ENCODE peak calls at places on chromosomes 16 and 17, in ten cellular contexts. K is coronary artery; N is aorta; Q is brain microvascular endothelial cell; W is stomach; E is A549; A is naive thymus-derived CD4-positive, alpha-beta T cell; T is breast epithelium; U is CD8-positive, alpha-beta T cell; C is adrenal gland. H is an unnamed sample.

GRCh38 chr16:30561212-30561816 is 3.1 kb upstream of the ZNF764 start:
- DNase-seq in K (no peak), N (peak), Q (no peak), W (peak), E (no peak), A (no peak), T (no peak), U (no peak), C (no peak), H (peak)

GRCh38 chr16:24635900-24636610 is 93.4 kb upstream of the TNRC6A start:
- DNase-seq in K (no peak), N (peak), Q (peak), W (peak), E (peak), A (no peak), T (peak), U (no peak), C (peak), H (peak)

GRCh38 chr16:3825940-3826339 is 54.6 kb downstream of the CREBBP start:
- DNase-seq in K (no peak), N (no peak), Q (no peak), W (no peak), E (no peak), A (no peak), T (no peak), U (no peak), C (no peak), H (no peak)

GRCh38 chr16:86297391-86297790 is 212.9 kb upstream of the FOXF1 start:
- DNase-seq in K (no peak), N (no peak), Q (no peak), W (no peak), E (no peak), A (no peak), T (no peak), U (no peak), C (no peak), H (no peak)

GRCh38 chr17:57530508-57530907 is 214.6 kb downstream of the CCDC182 start:
- DNase-seq in K (no peak), N (no peak), Q (no peak), W (no peak), E (no peak), A (no peak), T (no peak), U (no peak), C (no peak), H (no peak)

GRCh38 chr17:56737741-56738161 is 96.0 kb downstream of the C17orf67 start:
- DNase-seq in K (no peak), N (no peak), Q (peak), W (peak), E (no peak), A (no peak), T (peak), U (peak), C (no peak), H (no peak)

GRCh38 chr17:29124135-29124930 is 55.9 kb downstream of the MYO18A start:
- DNase-seq in K (no peak), N (no peak), Q (peak), W (peak), E (peak), A (peak), T (no peak), U (peak), C (peak), H (peak)

GRCh38 chr16:74111583-74111982 is 185.0 kb upstream of the PSMD7 start:
- DNase-seq in K (no peak), N (no peak), Q (no peak), W (no peak), E (no peak), A (no peak), T (no peak), U (no peak), C (no peak), H (no peak)

GRCh38 chr17:82424001-82424862 is 5.8 kb upstream of the OGFOD3 start:
- DNase-seq in K (no peak), N (no peak), Q (peak), W (peak), E (no peak), A (peak), T (no peak), U (peak), C (no peak), H (no peak)

GRCh38 chr16:12757546-12757945 is 46.1 kb downstream of the CPPED1 start:
- DNase-seq in K (no peak), N (no peak), Q (no peak), W (no peak), E (no peak), A (no peak), T (no peak), U (no peak), C (no peak), H (no peak)

GRCh38 chr16:66070140-66070887 is 296.2 kb upstream of the CDH5 start:
- DNase-seq in K (no peak), N (no peak), Q (no peak), W (peak), E (no peak), A (no peak), T (no peak), U (no peak), C (peak), H (peak)

GRCh38 chr17:57935833-57936807 is 19.1 kb downstream of the CUEDC1 start:
- DNase-seq in K (no peak), N (no peak), Q (no peak), W (no peak), E (no peak), A (no peak), T (no peak), U (no peak), C (peak), H (no peak)

GRCh38 chr16:8950580-8951077 is 13.1 kb downstream of the USP7 start:
- DNase-seq in K (no peak), N (no peak), Q (peak), W (no peak), E (no peak), A (no peak), T (no peak), U (no peak), C (no peak), H (no peak)
- H3K27ac ChIP-seq in K (no peak), N (no peak), Q (peak), W (no peak), E (no peak), A (no peak), T (no peak), U (no peak), C (no peak), H (no peak)

GRCh38 chr16:10526962-10527361 is 53.4 kb downstream of the EMP2 start:
- DNase-seq in K (no peak), N (peak), Q (no peak), W (no peak), E (no peak), A (no peak), T (no peak), U (no peak), C (no peak), H (no peak)
- H3K4me3 ChIP-seq in K (no peak), N (no peak), Q (no peak), W (no peak), E (no peak), A (no peak), T (no peak), U (no peak), C (no peak), H (no peak)

DNA sequence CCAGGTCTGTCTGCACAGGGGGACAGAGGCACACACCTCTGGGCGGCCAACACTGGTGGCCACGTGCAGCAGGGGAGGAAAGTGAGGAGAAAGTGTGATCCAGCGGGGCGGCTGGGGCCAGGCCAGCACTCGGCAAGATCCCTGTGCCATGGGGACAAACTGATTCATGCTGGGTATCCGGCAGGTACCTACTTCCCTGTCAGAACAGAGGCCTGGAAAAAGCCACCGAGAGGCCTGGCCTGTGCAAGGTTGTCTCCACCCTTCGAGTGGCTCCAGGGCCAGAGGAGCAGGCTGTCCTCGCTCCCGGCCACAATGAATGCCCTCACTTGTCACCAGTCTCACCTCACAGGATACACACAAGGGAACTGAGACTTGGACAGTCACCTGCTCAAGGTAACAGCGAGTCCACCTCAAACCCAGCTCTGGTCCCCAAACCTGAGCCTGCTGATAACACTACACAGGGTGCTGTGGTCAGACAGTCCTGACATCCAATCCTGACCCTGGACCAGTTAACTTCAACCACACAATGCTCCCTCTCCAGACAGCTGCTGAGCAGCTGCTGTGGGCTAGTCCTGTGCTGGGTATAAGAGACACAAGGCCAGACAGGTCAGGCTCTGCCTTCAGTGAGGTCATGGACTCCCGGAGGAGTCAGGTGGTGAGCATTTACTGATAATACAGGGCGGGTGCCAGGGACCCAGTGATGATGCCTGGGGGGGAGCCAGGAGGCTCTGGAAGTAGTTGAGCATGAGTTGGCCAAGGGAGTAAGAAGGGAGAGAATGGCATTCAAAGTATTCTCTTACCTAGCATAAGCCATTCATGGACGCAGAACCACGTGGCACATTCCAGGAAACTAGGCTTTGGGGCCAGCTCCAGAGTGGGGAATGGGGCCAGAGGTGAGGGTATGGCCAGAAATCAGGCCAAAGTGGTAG is 53.0 kb downstream of the VAC14 start:
- DNase-seq in K (no peak), N (no peak), Q (no peak), W (no peak), E (no peak), A (no peak), T (no peak), U (no peak), C (no peak), H (peak)
- H3K27ac ChIP-seq in K (no peak), N (no peak), Q (no peak), W (peak), E (peak), A (no peak), T (peak), U (no peak), C (peak), H (no peak)

DNA sequence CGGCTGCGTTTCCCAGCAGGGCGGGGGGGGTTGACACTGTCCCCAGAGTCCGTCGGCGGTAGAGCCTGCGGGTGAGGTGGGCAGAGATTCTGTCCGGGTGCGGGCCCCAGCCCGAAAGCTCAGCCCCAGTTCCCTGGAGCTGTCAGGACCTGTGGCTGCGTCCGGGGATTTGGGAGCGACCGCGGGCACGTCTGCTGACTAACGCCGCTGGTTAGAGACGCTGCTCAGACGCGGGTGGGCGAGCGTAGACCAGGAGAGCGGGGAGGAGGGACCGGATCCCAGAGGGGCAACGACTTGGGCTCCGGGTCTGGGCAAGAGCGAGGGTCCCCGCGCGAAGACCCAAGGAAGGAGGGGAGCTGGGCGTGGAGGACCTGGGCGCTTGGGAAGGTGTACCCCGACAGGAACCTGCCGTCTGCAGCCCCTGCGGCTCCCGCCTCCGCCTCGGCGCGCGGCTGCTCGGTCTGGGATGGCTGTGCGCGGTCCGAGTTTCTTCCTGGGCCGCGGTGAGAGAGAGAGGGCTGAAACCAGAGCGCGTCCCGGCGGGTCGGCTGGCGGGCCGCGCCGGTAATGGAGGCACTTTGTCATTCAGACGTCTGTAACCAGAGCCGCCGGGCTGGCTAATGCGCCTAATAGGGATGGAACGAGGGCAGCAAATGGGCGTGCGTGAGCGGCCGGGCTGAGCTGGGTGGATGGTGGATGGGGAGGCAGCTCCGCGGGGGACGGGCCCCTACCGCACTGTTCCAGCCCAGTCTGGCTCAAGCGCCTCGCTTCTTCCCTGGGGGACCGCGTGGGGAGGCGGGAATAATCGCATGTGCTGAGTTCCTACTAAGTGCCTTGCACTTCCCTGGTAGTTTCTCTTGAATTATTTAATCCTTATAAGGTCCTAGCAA is 2.3 kb downstream of the NGFR start:
- DNase-seq in K (peak), N (peak), Q (no peak), W (no peak), E (peak), A (peak), T (no peak), U (no peak), C (peak), H (no peak)
- H3K4me3 ChIP-seq in K (peak), N (no peak), Q (no peak), W (peak), E (peak), A (peak), T (peak), U (peak), C (peak), H (no peak)

DNA sequence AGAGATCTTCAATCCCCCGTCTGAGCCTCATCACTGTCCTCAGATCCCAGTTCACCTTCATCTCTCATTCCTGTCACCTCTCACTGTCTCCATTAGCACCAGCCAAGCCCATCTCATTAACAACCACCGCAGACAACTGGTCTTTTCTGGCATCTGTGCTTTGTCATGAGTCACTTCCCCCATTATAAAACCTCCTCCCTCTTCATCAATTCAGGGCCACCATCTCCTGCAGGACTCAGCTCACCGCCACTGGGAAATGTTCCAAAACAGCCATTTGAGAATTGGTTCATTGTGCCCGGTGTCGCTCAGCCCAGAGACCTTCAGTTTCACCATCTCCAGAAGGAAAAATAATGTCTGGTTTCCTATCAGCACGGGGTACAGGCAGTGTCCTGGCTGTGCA is 56.9 kb upstream of the TEKT3 start:
- DNase-seq in K (no peak), N (no peak), Q (no peak), W (no peak), E (no peak), A (no peak), T (no peak), U (no peak), C (peak), H (no peak)
- H3K27ac ChIP-seq in K (no peak), N (no peak), Q (no peak), W (peak), E (no peak), A (no peak), T (peak), U (no peak), C (peak), H (peak)

H was measured in lung.